ENCODE peak calls at places on chromosomes 3 and 15, in seven cellular contexts. B is AG08396; S is CD8-positive, alpha-beta T cell; I is NCI-H345; F is activated CD8-positive, alpha-beta memory T cell treated with anti-CD3 and anti-CD28 coated beads, Interleukin-2, amount 50 U/mL, for 4 hours; X is caudate nucleus; E is fibroblast of lung. W is an unnamed sample.

GRCh38 chr15:64895285-64896065 is 16.2 kb upstream of the ANKDD1A start:
- DNase-seq in X (no peak), I (no peak), S (peak; percentile 58), E (no peak), F (no peak), B (peak; percentile 50), W (no peak)

GRCh38 chr15:63277893-63278505 is 594 bp downstream of the APH1B start:
- DNase-seq in F (no peak), X (no peak), B (no peak), E (no peak), I (peak; percentile 17), S (no peak), W (peak; percentile 7)

GRCh38 chr3:56725175-56725574 is 42.1 kb upstream of the TASOR start:
- DNase-seq in S (peak; percentile 73), E (peak; percentile 16), B (no peak), F (peak; percentile 58), I (no peak), X (no peak), W (no peak)

GRCh38 chr15:38795471-38796245 is 231.0 kb upstream of the RASGRP1 start:
- DNase-seq in I (no peak), F (no peak), X (no peak), B (no peak), S (no peak), E (peak; percentile 80), W (no peak)

GRCh38 chr3:11373235-11373634 is 101.0 kb downstream of the ATG7 start:
- DNase-seq in I (peak; percentile 60), X (no peak), B (no peak), S (no peak), F (no peak), E (no peak), W (no peak)

GRCh38 chr15:59174161-59174845 is 32.3 kb upstream of the LDHAL6B start:
- DNase-seq in E (peak; percentile 41), X (no peak), S (no peak), F (no peak), B (no peak), I (no peak), W (no peak)

GRCh38 chr3:100033814-100034490 is 80.3 kb downstream of the FILIP1L start:
- DNase-seq in X (no peak), I (no peak), B (no peak), F (no peak), E (peak; percentile 92), S (no peak), W (no peak)

GRCh38 chr15:100994597-100995446 is 75.7 kb downstream of the LRRK1 start:
- DNase-seq in B (no peak), X (no peak), E (no peak), S (no peak), F (no peak), I (no peak), W (no peak)

GRCh38 chr3:12449889-12450682 is 34.2 kb upstream of the TSEN2 start:
- DNase-seq in X (no peak), E (no peak), I (no peak), F (no peak), B (no peak), S (no peak), W (no peak)

GRCh38 chr3:190676477-190676876 is 162.6 kb downstream of the IL1RAP start:
- DNase-seq in E (peak; percentile 85), S (no peak), X (no peak), B (no peak), F (no peak), I (no peak), W (no peak)

GRCh38 chr15:100932676-100933348 is 13.7 kb downstream of the LRRK1 start:
- DNase-seq in S (no peak), E (no peak), B (no peak), I (no peak), X (no peak), F (no peak), W (no peak)

GRCh38 chr15:59424626-59425025 is 13.4 kb upstream of the FAM81A start:
- DNase-seq in E (no peak), B (no peak), F (no peak), I (peak; percentile 15), S (no peak), X (no peak), W (no peak)

GRCh38 chr3:10255835-10256234 is 7.6 kb downstream of the TATDN2 start:
- DNase-seq in B (no peak), F (no peak), E (no peak), X (no peak), I (no peak), S (no peak), W (no peak)

W was measured in kidney glomerular epithelial cell.